ENCODE peak calls at places on chromosomes 3 and 15, in six cellular contexts. F is fibroblast of lung; W is GM12878; C is ovary; E is CD8-positive, alpha-beta T cell; P is cardiac muscle cell. M is an unnamed sample.

GRCh38 chr15:92011611-92012367 is 158.3 kb downstream of the SLCO3A1 start:
- DNase-seq in F (no peak), W (no peak), C (no peak), E (no peak), P (peak), M (peak)

GRCh38 chr15:59543721-59544547 is 67.6 kb upstream of the GCNT3 start:
- DNase-seq in F (no peak), W (peak), C (no peak), E (no peak), P (no peak), M (no peak)

GRCh38 chr3:146682176-146682575 is 77.0 kb upstream of the PLSCR5 start:
- DNase-seq in F (peak), W (no peak), C (no peak), E (no peak), P (no peak), M (no peak)

GRCh38 chr3:149475451-149476060 is 1.1 kb downstream of the TM4SF4 start:
- DNase-seq in F (no peak), W (no peak), C (no peak), E (no peak), P (no peak), M (no peak)

GRCh38 chr3:28912120-28912885 is 368.6 kb upstream of the RBMS3 start:
- DNase-seq in F (peak), W (no peak), C (no peak), E (no peak), P (peak), M (no peak)

GRCh38 chr3:4752201-4753072 is 226.8 kb upstream of the BHLHE40 start:
- DNase-seq in F (no peak), W (no peak), C (no peak), E (no peak), P (peak), M (no peak)

GRCh38 chr3:122247087-122247824 is 63.8 kb downstream of the CASR start:
- DNase-seq in F (no peak), W (no peak), C (no peak), E (no peak), P (peak), M (no peak)

GRCh38 chr15:80735344-80735743 is 40.2 kb downstream of the ABHD17C start:
- DNase-seq in F (no peak), W (no peak), C (no peak), E (no peak), P (no peak), M (no peak)

GRCh38 chr3:177127008-177127407 is 70.3 kb downstream of the TBL1XR1 start:
- DNase-seq in F (no peak), W (no peak), C (no peak), E (no peak), P (no peak), M (no peak)

GRCh38 chr3:18099611-18100010 is 325.5 kb downstream of the SATB1 start:
- DNase-seq in F (no peak), W (no peak), C (no peak), E (no peak), P (peak), M (peak)

GRCh38 chr15:99472416-99473145 is 93.2 kb upstream of the MEF2A start:
- DNase-seq in F (no peak), W (no peak), C (no peak), E (no peak), P (no peak), M (no peak)

GRCh38 chr15:36844453-36845094 is 255.8 kb downstream of the MEIS2 start:
- DNase-seq in F (peak), W (no peak), C (no peak), E (no peak), P (peak), M (peak)

GRCh38 chr3:120791958-120792357 is 49.4 kb downstream of the GTF2E1 start:
- DNase-seq in F (peak), W (no peak), C (no peak), E (no peak), P (peak), M (peak)

GRCh38 chr15:85620321-85621044 is 174.2 kb downstream of the KLHL25 start:
- DNase-seq in F (peak), W (no peak), C (no peak), E (no peak), P (peak), M (peak)

GRCh38 chr3:171850324-171850697 is 7.2 kb downstream of the TMEM212 start:
- DNase-seq in F (no peak), W (no peak), C (no peak), E (no peak), P (no peak), M (no peak)
- TF ChIP-seq CTCF in F (no peak), W (no peak), C (no peak), E (no peak), P (no peak), M (no peak)

GRCh38 chr3:64684715-64685261 is 3.0 kb downstream of the ADAMTS9 start:
- DNase-seq in F (peak), W (no peak), C (peak), E (no peak), P (peak), M (peak)

GRCh38 chr3:64685800-64686445 is 1.9 kb downstream of the ADAMTS9 start:
- DNase-seq in F (peak), W (no peak), C (peak), E (no peak), P (peak), M (peak)

GRCh38 chr3:64686446-64686908 is 1.3 kb downstream of the ADAMTS9 start:
- DNase-seq in F (no peak), W (no peak), C (no peak), E (no peak), P (no peak), M (peak)

GRCh38 chr3:64687381-64687780 is 419 bp downstream of the ADAMTS9 start:
- DNase-seq in F (no peak), W (no peak), C (no peak), E (no peak), P (no peak), M (no peak)

GRCh38 chr3:64685331-64685799 is 2.4 kb downstream of the ADAMTS9 start:
- DNase-seq in F (peak), W (no peak), C (peak), E (no peak), P (peak), M (peak)
- H3K4me3 ChIP-seq in F (peak), W (no peak), C (peak), E (no peak), P (peak), M (peak)

DNA sequence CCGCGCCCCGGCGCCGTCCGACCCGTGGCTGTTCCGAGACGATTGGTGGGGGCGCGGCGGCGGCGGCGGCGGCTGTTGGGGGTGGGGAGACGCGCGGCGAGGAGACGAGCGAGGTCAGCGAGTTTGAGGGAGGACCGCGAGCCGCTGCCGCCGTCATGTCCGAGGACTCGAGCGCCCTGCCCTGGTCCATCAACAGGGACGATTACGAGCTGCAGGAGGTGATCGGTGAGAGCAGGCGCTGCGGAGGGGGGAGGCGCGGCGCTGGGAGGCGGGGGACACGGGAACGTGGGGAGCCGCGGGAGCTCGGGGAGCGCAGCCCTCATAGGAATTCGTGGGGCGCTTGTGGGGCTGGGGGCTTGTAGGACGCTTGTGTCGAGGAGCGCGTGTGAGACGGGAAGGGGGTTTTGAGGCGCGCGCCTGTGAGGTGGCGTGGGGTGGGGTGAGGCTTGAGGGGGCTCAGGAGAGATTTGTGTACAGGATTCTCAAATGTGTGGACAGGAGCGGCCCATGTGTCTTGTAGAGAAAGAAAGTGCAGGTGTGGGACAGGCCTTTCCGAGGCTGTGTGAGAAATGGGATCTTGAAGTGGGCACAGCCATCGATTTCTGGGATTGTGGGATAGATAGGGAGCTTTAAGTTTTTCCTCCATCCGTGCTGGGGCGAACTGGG is 518 bp downstream of the OXSR1 start:
- DNase-seq in F (no peak), W (no peak), C (peak), E (peak), P (no peak), M (peak)
- TF ChIP-seq CTCF in F (no peak), W (no peak), C (no peak), E (no peak), P (no peak), M (no peak)

GRCh38 chr15:57706405-57707209 is at the start of gene POLR2M:
- DNase-seq in F (peak), W (peak), C (peak), E (peak), P (peak), M (peak)

GRCh38 chr15:57705746-57706404 is 639 bp upstream of the POLR2M start:
- DNase-seq in F (no peak), W (no peak), C (no peak), E (no peak), P (no peak), M (no peak)

GRCh38 chr15:57708047-57708446 is 1.5 kb downstream of the POLR2M start:
- DNase-seq in F (peak), W (no peak), C (no peak), E (no peak), P (no peak), M (peak)

GRCh38 chr15:57698243-57698642 is 8.3 kb upstream of the POLR2M start:
- DNase-seq in F (no peak), W (no peak), C (no peak), E (no peak), P (no peak), M (no peak)

DNA sequence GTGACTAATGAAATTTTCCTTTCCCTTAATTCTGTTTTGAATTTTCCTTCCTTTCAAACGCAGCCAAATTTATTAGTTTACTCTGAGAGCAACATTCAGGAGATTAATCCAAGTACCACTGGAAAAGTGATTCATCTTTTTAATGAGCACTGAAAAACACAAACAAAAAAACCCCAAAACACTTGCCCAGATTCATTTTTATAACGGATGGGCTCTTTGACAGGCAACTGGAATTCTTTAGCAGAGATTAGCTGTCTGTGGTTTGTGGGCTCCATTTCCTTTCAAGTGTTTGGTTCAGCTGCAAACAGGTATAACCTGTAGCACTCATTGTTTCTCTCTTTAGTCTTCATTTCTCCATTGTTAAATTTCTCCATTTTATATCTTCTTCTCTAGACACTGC is 3.1 kb upstream of the POLR2M start:
- DNase-seq in F (no peak), W (no peak), C (no peak), E (no peak), P (no peak), M (no peak)
- H3K4me3 ChIP-seq in F (no peak), W (no peak), C (no peak), E (no peak), P (no peak), M (no peak)

GRCh38 chr15:50307799-50308198 is 42.3 kb upstream of the HDC start:
- DNase-seq in F (no peak), W (no peak), C (no peak), E (no peak), P (no peak), M (no peak)
- TF ChIP-seq CTCF in F (no peak), W (no peak), C (no peak), E (no peak), P (no peak), M (no peak)

DNA sequence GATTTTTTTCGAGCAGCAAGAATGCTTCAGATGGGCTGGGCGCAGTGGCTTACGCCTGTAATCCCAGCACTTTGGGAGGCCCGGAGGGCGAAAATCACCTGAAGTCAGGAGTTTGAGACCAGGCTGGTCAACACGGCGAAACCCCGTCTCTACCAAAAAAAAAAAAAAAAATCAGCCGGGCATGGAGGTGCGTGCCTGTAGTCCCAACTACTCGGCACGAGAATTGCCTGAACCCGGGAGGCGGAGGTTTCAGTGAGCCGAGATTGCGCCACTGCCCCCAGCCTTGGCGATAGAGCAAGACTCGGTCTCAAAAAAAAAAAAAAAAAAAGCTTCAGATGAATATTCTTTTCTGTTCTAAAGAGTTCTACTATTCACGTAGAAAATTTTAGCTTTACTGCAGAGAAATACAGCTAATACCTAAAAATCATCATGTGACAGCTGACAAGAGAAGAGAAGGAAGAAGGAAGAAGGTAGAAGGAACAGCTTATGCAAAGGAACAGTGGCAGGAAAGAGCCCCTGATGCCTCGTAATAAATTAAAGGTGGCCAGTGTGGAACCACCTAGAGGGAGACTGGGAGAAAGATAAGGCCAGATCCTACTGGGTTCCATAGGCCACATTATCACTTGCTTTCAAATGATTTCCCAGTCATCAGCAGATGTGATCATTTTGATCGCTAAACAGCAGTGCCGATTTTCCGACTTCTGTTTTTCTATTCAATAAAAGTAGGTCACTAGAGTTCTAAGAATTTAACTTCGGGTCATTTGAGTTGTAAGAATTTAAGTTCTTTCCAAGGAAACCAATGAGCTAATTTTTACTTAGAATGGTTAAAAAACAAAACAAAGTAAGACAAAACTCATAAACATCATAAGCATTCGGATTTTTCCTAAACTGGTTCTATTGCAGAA is 1.5 kb downstream of the CMTM6 start:
- DNase-seq in F (no peak), W (no peak), C (no peak), E (no peak), P (peak), M (no peak)
- H3K4me3 ChIP-seq in F (peak), W (peak), C (peak), E (peak), P (peak), M (peak)

DNA sequence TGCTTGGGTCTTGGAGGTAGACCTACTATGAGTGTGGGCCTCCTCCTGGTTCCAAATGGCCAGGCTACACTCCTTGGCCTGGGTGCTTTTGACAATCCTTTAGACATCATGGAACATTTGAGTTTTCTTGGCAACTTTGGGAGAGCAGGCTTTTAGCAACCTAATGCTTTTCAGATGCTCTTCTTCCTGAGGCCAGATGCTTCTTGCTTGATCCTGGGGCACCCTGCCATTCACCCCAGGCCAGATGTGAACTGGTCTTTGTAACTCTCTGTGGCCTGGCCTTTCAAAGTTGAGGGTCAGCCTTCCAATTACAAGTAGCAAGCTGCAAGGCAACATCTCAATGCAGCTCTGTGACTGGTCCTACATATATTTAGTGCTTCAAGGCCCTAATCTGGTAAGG is 40.5 kb downstream of the RTP1 start:
- DNase-seq in F (no peak), W (no peak), C (no peak), E (no peak), P (no peak), M (peak)
- TF ChIP-seq CTCF in F (no peak), W (no peak), C (no peak), E (no peak), P (no peak), M (no peak)

DNA sequence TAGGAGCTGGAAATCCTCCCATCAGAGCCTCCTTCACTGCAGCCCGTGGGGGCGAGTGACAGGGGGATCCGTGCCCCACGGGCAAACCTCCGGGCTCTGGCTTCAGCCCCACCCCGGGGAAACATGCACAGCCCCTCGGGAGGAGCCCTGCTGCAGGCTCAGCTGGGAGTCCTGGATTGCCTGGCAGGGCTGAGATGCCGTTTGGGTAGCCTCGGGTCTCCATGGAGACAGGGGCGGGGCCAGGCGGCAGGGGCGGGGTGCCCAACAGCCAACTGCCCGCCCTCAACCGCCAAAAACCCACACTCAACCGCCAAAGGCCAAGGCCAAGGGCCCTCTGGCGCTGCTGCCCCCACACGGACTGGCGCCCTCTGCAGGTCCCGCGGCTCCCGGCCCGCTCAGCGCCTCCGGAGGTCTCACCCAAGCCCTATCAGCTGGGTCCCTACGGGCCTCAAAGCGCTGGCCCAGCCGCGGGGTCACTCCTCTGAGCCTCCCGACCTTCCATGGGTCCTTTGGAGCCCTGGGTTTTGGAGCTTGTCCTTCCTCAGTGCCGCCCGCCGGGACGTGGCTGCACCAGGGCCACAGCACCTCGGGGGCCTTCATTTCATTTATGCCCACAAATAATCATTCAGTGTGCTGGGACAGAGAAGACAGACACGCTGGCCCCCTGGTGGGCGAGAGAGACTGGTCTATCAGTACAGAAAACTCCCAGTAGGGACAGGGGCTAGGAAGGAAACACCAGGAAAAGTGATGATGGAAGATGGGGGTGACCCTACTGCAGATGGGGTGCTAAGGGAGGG is 33.5 kb upstream of the ACAD9 start:
- DNase-seq in F (peak), W (peak), C (peak), E (peak), P (peak), M (peak)
- H3K4me3 ChIP-seq in F (peak), W (peak), C (peak), E (peak), P (no peak), M (peak)

GRCh38 chr3:55164191-55164590 is 236.3 kb upstream of the LRTM1 start:
- DNase-seq in F (peak), W (no peak), C (no peak), E (no peak), P (no peak), M (peak)

GRCh38 chr3:55166577-55167555 is 239.0 kb upstream of the LRTM1 start:
- DNase-seq in F (no peak), W (peak), C (no peak), E (no peak), P (no peak), M (peak)

GRCh38 chr3:55165704-55166103 is 237.8 kb upstream of the LRTM1 start:
- DNase-seq in F (no peak), W (no peak), C (no peak), E (no peak), P (no peak), M (no peak)

GRCh38 chr3:55164876-55165275 is 237.0 kb upstream of the LRTM1 start:
- DNase-seq in F (no peak), W (no peak), C (no peak), E (no peak), P (no peak), M (peak)

GRCh38 chr3:55165278-55165677 is 237.4 kb upstream of the LRTM1 start:
- DNase-seq in F (peak), W (no peak), C (no peak), E (no peak), P (no peak), M (peak)
- TF ChIP-seq CTCF in F (no peak), W (no peak), C (no peak), E (no peak), P (no peak), M (no peak)

DNA sequence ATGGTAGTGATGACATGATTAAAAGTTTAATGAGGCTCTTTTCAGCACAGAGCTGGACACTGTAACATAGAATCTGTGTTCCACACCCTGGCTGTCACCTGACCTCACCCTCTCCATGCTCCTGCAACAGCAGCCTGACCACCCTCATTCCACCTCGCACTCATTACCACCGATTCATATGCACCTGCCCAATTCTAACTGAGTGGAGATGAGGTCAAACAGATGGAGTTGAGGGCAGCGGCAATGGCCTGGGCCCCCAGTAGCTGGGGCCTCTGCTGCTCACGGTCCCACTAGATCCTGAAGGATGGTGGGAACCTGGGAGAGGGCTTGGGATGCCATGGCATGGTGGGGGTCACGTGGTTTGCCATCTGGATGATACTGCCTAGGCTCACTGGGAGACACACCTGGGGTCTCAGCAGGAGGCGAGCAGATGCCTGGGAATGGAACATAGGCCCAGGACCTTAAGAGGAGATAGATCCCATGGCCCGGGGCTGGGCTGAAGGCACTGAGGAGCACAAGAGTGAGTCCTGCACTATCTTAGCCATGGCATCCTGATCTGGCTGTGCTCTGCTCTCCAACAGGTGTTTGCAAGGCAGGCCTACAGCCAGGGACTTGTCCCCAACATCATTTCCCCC is 1.3 kb downstream of the SCN5A start:
- DNase-seq in F (no peak), W (no peak), C (no peak), E (no peak), P (no peak), M (no peak)
- H3K4me3 ChIP-seq in F (no peak), W (no peak), C (no peak), E (no peak), P (no peak), M (no peak)

M was measured in fibroblast of mammary gland.